ENCODE peak calls at places on chromosome 22, in four cellular contexts. One of them, this sample, is unnamed.

GRCh38 chr22:49400866-49401598 is 426.6 kb downstream of the BRD1 start:
- DNase-seq in tibial nerve: no peak
- DNase-seq in gastrocnemius medialis: no peak
- DNase-seq in right lobe of liver: no peak
- DNase-seq in this sample: no peak

GRCh38 chr22:32776397-32776796 is 25.1 kb upstream of the TIMP3 start:
- DNase-seq in tibial nerve: no peak
- DNase-seq in gastrocnemius medialis: no peak
- DNase-seq in right lobe of liver: no peak
- DNase-seq in this sample: no peak

GRCh38 chr22:50209893-50210292 is 9.1 kb downstream of the SELENOO start:
- DNase-seq in tibial nerve: no peak
- DNase-seq in gastrocnemius medialis: no peak
- DNase-seq in right lobe of liver: peak
- DNase-seq in this sample: peak

GRCh38 chr22:48823941-48824340 is 1003.7 kb downstream of the BRD1 start:
- DNase-seq in tibial nerve: no peak
- DNase-seq in gastrocnemius medialis: no peak
- DNase-seq in right lobe of liver: no peak
- DNase-seq in this sample: no peak

GRCh38 chr22:20622650-20623339 is 115.4 kb downstream of the MED15 start:
- DNase-seq in tibial nerve: no peak
- DNase-seq in gastrocnemius medialis: no peak
- DNase-seq in right lobe of liver: no peak
- DNase-seq in this sample: no peak

GRCh38 chr22:29570456-29570855 is 10.5 kb downstream of the NIPSNAP1 start:
- DNase-seq in tibial nerve: no peak
- DNase-seq in gastrocnemius medialis: no peak
- DNase-seq in right lobe of liver: no peak
- DNase-seq in this sample: no peak

GRCh38 chr22:48561676-48562075 is 1266.0 kb downstream of the BRD1 start:
- DNase-seq in tibial nerve: no peak
- DNase-seq in gastrocnemius medialis: no peak
- DNase-seq in right lobe of liver: peak
- DNase-seq in this sample: no peak

GRCh38 chr22:27420817-27421361 is 380.7 kb downstream of the MN1 start:
- DNase-seq in tibial nerve: peak
- DNase-seq in gastrocnemius medialis: peak
- DNase-seq in right lobe of liver: peak
- DNase-seq in this sample: peak

GRCh38 chr22:32844251-32844650 is 42.7 kb downstream of the TIMP3 start:
- DNase-seq in tibial nerve: no peak
- DNase-seq in gastrocnemius medialis: no peak
- DNase-seq in right lobe of liver: no peak
- DNase-seq in this sample: no peak

GRCh38 chr22:21624120-21624879 is 5.5 kb downstream of the YDJC start:
- DNase-seq in tibial nerve: no peak
- DNase-seq in gastrocnemius medialis: no peak
- DNase-seq in right lobe of liver: no peak
- DNase-seq in this sample: no peak

GRCh38 chr22:48827904-48828555 is 999.6 kb downstream of the BRD1 start:
- DNase-seq in tibial nerve: no peak
- DNase-seq in gastrocnemius medialis: no peak
- DNase-seq in right lobe of liver: no peak
- DNase-seq in this sample: no peak

GRCh38 chr22:49964493-49965290 is 4.1 kb downstream of the PIM3 start:
- DNase-seq in tibial nerve: peak
- DNase-seq in gastrocnemius medialis: no peak
- DNase-seq in right lobe of liver: peak
- DNase-seq in this sample: no peak

GRCh38 chr22:27133951-27134664 is 476.7 kb downstream of the MIAT start:
- DNase-seq in tibial nerve: no peak
- DNase-seq in gastrocnemius medialis: peak
- DNase-seq in right lobe of liver: no peak
- DNase-seq in this sample: peak

GRCh38 chr22:33891455-33891854 is 28.8 kb downstream of the LARGE1 start:
- DNase-seq in tibial nerve: no peak
- DNase-seq in gastrocnemius medialis: no peak
- DNase-seq in right lobe of liver: no peak
- DNase-seq in this sample: no peak

GRCh38 chr22:48438791-48439559 is 1388.7 kb downstream of the BRD1 start:
- DNase-seq in tibial nerve: no peak
- DNase-seq in gastrocnemius medialis: no peak
- DNase-seq in right lobe of liver: peak
- DNase-seq in this sample: no peak

GRCh38 chr22:19851291-19852176 is 3.1 kb downstream of the GNB1L start:
- DNase-seq in tibial nerve: no peak
- DNase-seq in gastrocnemius medialis: no peak
- DNase-seq in right lobe of liver: no peak
- DNase-seq in this sample: no peak

GRCh38 chr22:44846726-44847275 is 94.4 kb downstream of the ARHGAP8 start:
- DNase-seq in tibial nerve: no peak
- DNase-seq in gastrocnemius medialis: no peak
- DNase-seq in right lobe of liver: no peak
- DNase-seq in this sample: no peak

GRCh38 chr22:50283821-50284220 is 13.6 kb upstream of the MAPK11 start:
- DNase-seq in tibial nerve: no peak
- DNase-seq in gastrocnemius medialis: no peak
- DNase-seq in right lobe of liver: no peak
- DNase-seq in this sample: no peak

GRCh38 chr22:17429516-17429915 is 60.3 kb downstream of the CECR2 start:
- DNase-seq in tibial nerve: no peak
- DNase-seq in gastrocnemius medialis: no peak
- DNase-seq in right lobe of liver: no peak
- DNase-seq in this sample: no peak

GRCh38 chr22:42939941-42940653 is 74.9 kb downstream of the PACSIN2 start:
- DNase-seq in tibial nerve: no peak
- DNase-seq in gastrocnemius medialis: no peak
- DNase-seq in right lobe of liver: peak
- DNase-seq in this sample: peak

GRCh38 chr22:29674121-29674520 is 45.7 kb upstream of the CABP7 start:
- DNase-seq in tibial nerve: no peak
- DNase-seq in gastrocnemius medialis: no peak
- DNase-seq in right lobe of liver: no peak
- DNase-seq in this sample: no peak

GRCh38 chr22:17086750-17087149 is 1.9 kb downstream of the IL17RA start:
- DNase-seq in tibial nerve: no peak
- DNase-seq in gastrocnemius medialis: no peak
- DNase-seq in right lobe of liver: no peak
- DNase-seq in this sample: no peak

GRCh38 chr22:46193898-46194310 is 43.6 kb downstream of the PPARA start:
- DNase-seq in tibial nerve: no peak
- DNase-seq in gastrocnemius medialis: no peak
- DNase-seq in right lobe of liver: peak
- DNase-seq in this sample: no peak

GRCh38 chr22:44382461-44383038 is 69.8 kb upstream of the SHISAL1 start:
- DNase-seq in tibial nerve: no peak
- DNase-seq in gastrocnemius medialis: no peak
- DNase-seq in right lobe of liver: peak
- DNase-seq in this sample: no peak

GRCh38 chr22:32571764-32572163 is 97.2 kb downstream of the FBXO7 start:
- DNase-seq in tibial nerve: no peak
- DNase-seq in gastrocnemius medialis: no peak
- DNase-seq in right lobe of liver: no peak
- DNase-seq in this sample: no peak

GRCh38 chr22:44402196-44403111 is 89.7 kb upstream of the SHISAL1 start:
- DNase-seq in tibial nerve: no peak
- DNase-seq in gastrocnemius medialis: no peak
- DNase-seq in right lobe of liver: no peak
- DNase-seq in this sample: no peak

GRCh38 chr22:46113910-46114517 is 36.3 kb upstream of the PPARA start:
- DNase-seq in tibial nerve: no peak
- DNase-seq in gastrocnemius medialis: peak
- DNase-seq in right lobe of liver: no peak
- DNase-seq in this sample: no peak

GRCh38 chr22:32926600-32926999 is 125.1 kb downstream of the TIMP3 start:
- DNase-seq in tibial nerve: no peak
- DNase-seq in gastrocnemius medialis: no peak
- DNase-seq in right lobe of liver: no peak
- DNase-seq in this sample: peak

GRCh38 chr22:27768027-27768640 is 33.4 kb downstream of the MN1 start:
- DNase-seq in tibial nerve: no peak
- DNase-seq in gastrocnemius medialis: no peak
- DNase-seq in right lobe of liver: no peak
- DNase-seq in this sample: no peak

DNA sequence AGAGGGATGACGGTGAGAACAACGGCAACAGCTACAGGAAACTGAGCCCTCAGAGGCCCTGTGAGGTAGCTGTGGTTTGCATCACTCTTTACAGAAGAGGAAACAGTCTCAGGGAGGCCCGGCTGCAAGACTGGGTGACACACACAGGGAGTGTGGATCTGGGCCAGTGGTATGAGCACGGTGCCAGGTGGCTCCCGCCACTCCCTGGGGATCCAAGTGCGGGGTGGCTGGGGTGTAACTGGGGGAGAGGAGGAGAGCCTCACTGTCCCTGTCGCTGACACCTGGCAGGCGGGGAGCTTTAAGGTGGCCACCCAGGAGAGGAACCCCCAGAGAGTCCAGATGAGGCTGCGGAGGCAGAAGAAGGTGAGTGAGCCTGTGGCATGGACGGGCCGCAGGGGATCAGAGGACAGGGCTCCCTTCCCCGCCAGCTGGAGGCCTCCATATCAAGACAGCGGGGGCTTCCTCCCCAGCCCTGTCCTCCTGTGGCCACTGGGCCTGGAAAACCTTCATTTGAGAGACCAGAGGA is 5.6 kb downstream of the RGL4 start:
- DNase-seq in tibial nerve: no peak
- DNase-seq in gastrocnemius medialis: no peak
- DNase-seq in right lobe of liver: no peak
- DNase-seq in this sample: no peak
- TF ChIP-seq POLR2A in tibial nerve: no peak
- TF ChIP-seq POLR2A in gastrocnemius medialis: no peak
- TF ChIP-seq POLR2A in right lobe of liver: no peak
- TF ChIP-seq POLR2A in this sample: no peak

DNA sequence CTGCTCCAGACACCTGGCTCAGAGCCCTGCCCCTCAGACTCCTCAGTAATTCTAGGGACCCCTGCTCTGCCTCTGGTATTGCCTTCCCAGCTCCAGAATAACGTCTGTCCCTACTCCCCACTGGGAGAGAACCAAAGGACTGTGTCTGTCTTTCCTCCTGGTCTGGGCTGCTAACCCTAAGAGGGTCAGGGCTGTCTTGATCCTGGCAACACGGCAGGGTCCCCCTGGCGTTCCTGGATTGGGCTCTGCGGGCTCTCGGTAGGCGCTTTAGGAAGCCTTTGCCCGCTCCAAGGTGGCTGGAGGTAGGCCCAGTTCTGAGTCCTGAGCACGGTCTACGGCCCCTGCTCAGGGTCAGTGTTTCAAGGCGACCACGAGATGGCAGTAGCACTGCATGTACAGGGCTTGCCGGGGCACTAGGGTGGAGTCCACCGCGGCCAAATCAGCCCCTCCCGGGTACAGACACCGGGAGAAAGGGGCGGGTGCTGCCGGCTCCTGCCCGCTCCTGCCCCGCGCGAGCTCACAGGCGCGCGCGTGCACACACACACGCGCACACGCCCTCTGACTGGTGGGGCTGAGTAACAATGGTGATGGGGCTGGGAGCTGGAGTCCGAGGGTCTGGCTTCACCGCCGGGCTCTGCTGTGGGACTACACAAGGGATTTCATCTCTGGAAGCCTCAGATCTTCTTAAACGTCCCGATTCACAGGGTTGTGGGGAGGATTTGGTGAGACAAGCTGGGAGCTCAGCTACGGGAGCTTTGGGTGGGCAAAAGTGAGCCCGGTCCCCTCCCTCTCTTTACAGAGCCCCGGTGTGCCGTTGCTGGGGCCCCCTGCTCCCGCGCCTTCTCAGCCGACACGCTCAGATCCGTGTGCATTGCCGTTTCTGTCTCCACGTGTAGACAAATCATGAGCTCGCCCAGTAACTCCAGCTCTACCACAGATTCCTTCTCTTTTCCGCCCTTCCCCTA is 30.1 kb upstream of the HMOX1 start:
- DNase-seq in tibial nerve: peak
- DNase-seq in gastrocnemius medialis: peak
- DNase-seq in right lobe of liver: peak
- DNase-seq in this sample: peak
- TF ChIP-seq POLR2A in tibial nerve: no peak
- TF ChIP-seq POLR2A in gastrocnemius medialis: peak
- TF ChIP-seq POLR2A in right lobe of liver: no peak
- TF ChIP-seq POLR2A in this sample: peak

GRCh38 chr22:36481393-36482168 is at the start of gene TXN2:
- DNase-seq in tibial nerve: peak
- DNase-seq in gastrocnemius medialis: peak
- DNase-seq in right lobe of liver: peak
- DNase-seq in this sample: peak
- TF ChIP-seq POLR2A in tibial nerve: peak
- TF ChIP-seq POLR2A in gastrocnemius medialis: peak
- TF ChIP-seq POLR2A in right lobe of liver: peak
- TF ChIP-seq POLR2A in this sample: peak

GRCh38 chr22:39234157-39234793 is 10.5 kb downstream of the PDGFB start:
- DNase-seq in tibial nerve: no peak
- DNase-seq in gastrocnemius medialis: peak
- DNase-seq in right lobe of liver: peak
- DNase-seq in this sample: no peak
- TF ChIP-seq POLR2A in tibial nerve: no peak
- TF ChIP-seq POLR2A in gastrocnemius medialis: no peak
- TF ChIP-seq POLR2A in right lobe of liver: no peak
- TF ChIP-seq POLR2A in this sample: no peak

DNA sequence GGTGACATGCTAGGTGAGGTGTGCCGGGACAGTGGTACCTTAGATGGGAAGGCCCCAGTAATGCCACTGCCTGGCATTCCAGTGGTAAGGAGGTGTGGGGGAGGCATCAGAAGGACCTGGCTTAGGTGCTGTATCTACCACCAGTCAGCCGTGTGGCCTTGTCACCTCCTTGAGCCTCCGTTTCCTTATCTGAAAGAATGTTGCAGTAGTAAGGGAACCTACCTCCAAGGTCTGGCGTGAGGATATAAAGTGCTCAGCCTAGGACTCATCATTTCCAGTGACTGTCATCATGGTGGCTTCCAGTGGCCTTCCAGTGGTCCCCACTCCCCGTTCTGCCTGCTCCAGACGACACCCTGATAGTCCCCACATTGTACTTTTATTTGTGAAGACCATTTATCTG is 6.8 kb upstream of the DUSP18 start:
- DNase-seq in tibial nerve: no peak
- DNase-seq in gastrocnemius medialis: no peak
- DNase-seq in right lobe of liver: no peak
- DNase-seq in this sample: no peak
- TF ChIP-seq POLR2A in tibial nerve: no peak
- TF ChIP-seq POLR2A in gastrocnemius medialis: no peak
- TF ChIP-seq POLR2A in right lobe of liver: no peak
- TF ChIP-seq POLR2A in this sample: no peak

GRCh38 chr22:25417792-25418191 is 146.7 kb upstream of the GRK3 start:
- DNase-seq in tibial nerve: no peak
- DNase-seq in gastrocnemius medialis: no peak
- DNase-seq in right lobe of liver: no peak
- DNase-seq in this sample: no peak
- TF ChIP-seq POLR2A in tibial nerve: no peak
- TF ChIP-seq POLR2A in gastrocnemius medialis: no peak
- TF ChIP-seq POLR2A in right lobe of liver: no peak
- TF ChIP-seq POLR2A in this sample: no peak

GRCh38 chr22:24952837-24953293 is 349 bp downstream of the KIAA1671 start:
- DNase-seq in tibial nerve: no peak
- DNase-seq in gastrocnemius medialis: no peak
- DNase-seq in right lobe of liver: peak
- DNase-seq in this sample: peak
- TF ChIP-seq POLR2A in tibial nerve: no peak
- TF ChIP-seq POLR2A in gastrocnemius medialis: no peak
- TF ChIP-seq POLR2A in right lobe of liver: no peak
- TF ChIP-seq POLR2A in this sample: no peak